ENCODE peak calls at places on chromosomes 11 and 22, in six cellular contexts. L, A, P, H, V and B are unnamed samples.
A peak's percentile ranks its signal among the peaks of the same experiment; 100 is the strongest.

GRCh38 chr11:100740440-100740839 is 53.4 kb downstream of the ARHGAP42 start:
- DNase-seq in P (no peak), A (no peak), H (no peak), L (no peak), V (no peak), B (no peak)

GRCh38 chr11:85723088-85723487 is 37.1 kb upstream of the CCDC89 start:
- DNase-seq in A (no peak), V (no peak), P (no peak), L (no peak), H (no peak), B (no peak)

GRCh38 chr22:33838644-33839043 is 81.6 kb downstream of the LARGE1 start:
- DNase-seq in L (no peak), V (no peak), H (no peak), P (no peak), A (no peak), B (no peak)

GRCh38 chr11:70091651-70092050 is 13.5 kb downstream of the ANO1 start:
- DNase-seq in A (no peak), L (no peak), V (no peak), H (no peak), P (no peak), B (no peak)

GRCh38 chr11:1757861-1758610 is 5.7 kb downstream of the CTSD start:
- DNase-seq in P (no peak), A (no peak), L (peak; percentile 61), H (no peak), V (no peak), B (no peak)

GRCh38 chr11:64253481-64253880 is 2.2 kb downstream of the PLCB3 start:
- DNase-seq in V (no peak), A (no peak), H (no peak), P (no peak), L (no peak), B (no peak)

GRCh38 chr11:57751676-57752253 is at the start of gene BTBD18:
- DNase-seq in H (no peak), A (no peak), V (peak; percentile 47), L (no peak), P (no peak), B (no peak)

GRCh38 chr22:37173709-37174108 is 14.3 kb downstream of the C1QTNF6 start:
- DNase-seq in L (no peak), V (peak; percentile 79), H (no peak), P (no peak), A (no peak), B (no peak)